ENCODE peak calls at places on chromosomes 12 and 14, in five cellular contexts. I is H9; X is stimulated activated CD8-positive, alpha-beta memory T cell treated with anti-CD3 and anti-CD28 coated beads, Interleukin-2, amount 100 ng/mL, for 48 hours; R is AG09309; V is esophagus squamous epithelium. W is an unnamed sample.

GRCh38 chr12:94261781-94262180 is 113.4 kb downstream of the PLXNC1 start:
- DNase-seq in X (no peak), I (no peak), R (no peak), V (no peak), W (no peak)

GRCh38 chr12:122523846-122524718 is 2.7 kb downstream of the RSRC2 start:
- DNase-seq in I (no peak), X (no peak), V (no peak), R (no peak), W (no peak)

GRCh38 chr12:101908395-101908794 is 31.0 kb downstream of the DRAM1 start:
- DNase-seq in X (no peak), R (no peak), V (no peak), I (no peak), W (no peak)

GRCh38 chr14:56805201-56805991 is 4.9 kb downstream of the OTX2 start:
- DNase-seq in R (no peak), V (no peak), X (no peak), I (peak; percentile 86), W (no peak)

GRCh38 chr14:105528197-105528858 is 1.9 kb downstream of the TMEM121 start:
- DNase-seq in R (peak; percentile 8), X (peak; percentile 79), I (peak; percentile 64), V (no peak), W (peak; percentile 73)

GRCh38 chr14:20846560-20846959 is 43.9 kb upstream of the RNASE1 start:
- DNase-seq in R (no peak), I (no peak), X (no peak), V (no peak), W (no peak)

GRCh38 chr12:63899396-63899795 is 54.9 kb downstream of the SRGAP1 start:
- DNase-seq in R (no peak), V (no peak), X (no peak), I (no peak), W (no peak)

GRCh38 chr14:63383776-63384367 is 65.1 kb upstream of the GPHB5 start:
- DNase-seq in R (no peak), I (no peak), V (no peak), X (no peak), W (no peak)

GRCh38 chr12:120358412-120359158 is 10.4 kb downstream of the MSI1 start:
- DNase-seq in X (no peak), I (peak; percentile 91), R (no peak), V (no peak), W (no peak)

GRCh38 chr14:63245893-63246292 is 41.6 kb downstream of the RHOJ start:
- DNase-seq in I (no peak), X (no peak), V (no peak), R (no peak), W (no peak)

GRCh38 chr14:100767788-100768536 is 41.3 kb downstream of the DLK1 start:
- DNase-seq in R (no peak), V (no peak), I (peak; percentile 5), X (no peak), W (no peak)

GRCh38 chr12:95182868-95183415 is 34.3 kb downstream of the FGD6 start:
- DNase-seq in V (no peak), I (no peak), X (no peak), R (peak; percentile 75), W (no peak)

GRCh38 chr14:55271572-55272414 is 572 bp downstream of the FBXO34 start:
- DNase-seq in R (peak; percentile 14), V (peak; percentile 6), X (peak; percentile 34), I (peak; percentile 64), W (peak; percentile 20)

GRCh38 chr12:24615967-24616411 is 332.9 kb downstream of the BCAT1 start:
- DNase-seq in X (no peak), R (no peak), I (no peak), V (no peak), W (no peak)

GRCh38 chr12:82527165-82527780 is 159.4 kb upstream of the TMTC2 start:
- DNase-seq in V (no peak), I (no peak), R (peak; percentile 24), X (no peak), W (no peak)

GRCh38 chr12:93191956-93192355 is 185.8 kb upstream of the NUDT4 start:
- DNase-seq in R (peak; percentile 69), X (no peak), V (no peak), I (no peak), W (no peak)

GRCh38 chr14:81268016-81268416 is 47.3 kb upstream of the GTF2A1 start:
- DNase-seq in X (no peak), I (no peak), V (no peak), R (no peak), W (no peak)

GRCh38 chr12:15863258-15863835 is 18.8 kb upstream of the STRAP start:
- DNase-seq in R (no peak), I (no peak), X (no peak), V (no peak), W (no peak)

GRCh38 chr14:97657609-97658008 is 860.4 kb downstream of the VRK1 start:
- DNase-seq in V (no peak), X (no peak), I (no peak), R (no peak), W (no peak)

GRCh38 chr14:21197418-21198205 is 41.7 kb upstream of the OR5AU1 start:
- DNase-seq in V (no peak), X (no peak), R (no peak), I (no peak), W (no peak)

GRCh38 chr12:89067436-89067835 is 284.9 kb downstream of the DUSP6 start:
- DNase-seq in R (peak; percentile 91), I (no peak), X (no peak), V (no peak), W (no peak)

GRCh38 chr14:102390486-102390885 is 27.7 kb downstream of the TECPR2 start:
- DNase-seq in X (no peak), V (no peak), I (no peak), R (no peak), W (no peak)

GRCh38 chr12:120720234-120720968 is 5.2 kb upstream of the ACADS start:
- DNase-seq in V (no peak), I (no peak), R (peak; percentile 43), X (no peak), W (no peak)

GRCh38 chr14:44607701-44608100 is 100.6 kb upstream of the FSCB start:
- DNase-seq in V (no peak), X (no peak), R (no peak), I (no peak), W (no peak)

GRCh38 chr12:1934831-1935230 is 16.4 kb upstream of the CACNA2D4 start:
- DNase-seq in I (no peak), X (no peak), R (no peak), V (no peak), W (no peak)

GRCh38 chr12:22728989-22729388 is 104.0 kb downstream of the ETNK1 start:
- DNase-seq in X (no peak), V (no peak), R (no peak), I (no peak), W (no peak)

GRCh38 chr12:103144278-103144677 is 186.8 kb downstream of the ASCL1 start:
- DNase-seq in X (no peak), R (no peak), V (no peak), I (no peak), W (no peak)

GRCh38 chr12:16361142-16361783 is 13.8 kb downstream of the MGST1 start:
- DNase-seq in I (no peak), V (no peak), R (no peak), X (no peak), W (no peak)

GRCh38 chr12:14238224-14238792 is 127.2 kb upstream of the ATF7IP start:
- DNase-seq in I (no peak), V (no peak), R (no peak), X (no peak), W (no peak)

GRCh38 chr12:90226211-90226610 is 517.6 kb upstream of the ATP2B1 start:
- DNase-seq in R (no peak), I (no peak), X (no peak), V (no peak), W (no peak)

GRCh38 chr12:100141998-100142850 is 450 bp downstream of the BLTP3B start:
- DNase-seq in V (no peak), R (no peak), X (peak; percentile 28), I (peak; percentile 55), W (peak; percentile 26)

W was measured in CD4-positive, alpha-beta T cell.